ENCODE peak calls at places on chromosomes 6 and 20, in six cellular contexts. I is GM12878, V is HepG2, Z is HCT116, W is K562, J is H1. B is an unnamed sample.

GRCh38 chr20:34877002-34877264 is 521 bp downstream of the ACSS2 start:
- DNase-seq in I (no peak), V (no peak), Z (no peak), W (no peak), J (no peak), B (no peak)

GRCh38 chr20:58308680-58309527 is 611 bp upstream of the RAB22A start:
- DNase-seq in I (no peak), V (no peak), Z (no peak), W (peak; percentile 83), J (peak; percentile 82), B (no peak)

GRCh38 chr6:56902551-56903464 is 52.1 kb upstream of the BEND6 start:
- DNase-seq in I (no peak), V (peak; percentile 25), Z (no peak), W (peak; percentile 43), J (no peak), B (no peak)

GRCh38 chr6:15017251-15017650 is 228.6 kb upstream of the JARID2 start:
- DNase-seq in I (no peak), V (no peak), Z (no peak), W (peak; percentile 81), J (peak; percentile 65), B (peak; percentile 33)

GRCh38 chr6:123016431-123017110 is 20.5 kb downstream of the CLVS2 start:
- DNase-seq in I (no peak), V (no peak), Z (no peak), W (no peak), J (no peak), B (no peak)

GRCh38 chr6:44386364-44386928 is 1.1 kb upstream of the CDC5L start:
- DNase-seq in I (no peak), V (no peak), Z (no peak), W (no peak), J (no peak), B (no peak)

GRCh38 chr20:699811-700338 is 24.3 kb upstream of the SCRT2 start:
- DNase-seq in I (no peak), V (no peak), Z (no peak), W (peak; percentile 35), J (no peak), B (peak; percentile 51)

GRCh38 chr6:73739097-73739496 is 43.1 kb downstream of the CD109 start:
- DNase-seq in I (no peak), V (peak; percentile 66), Z (peak; percentile 52), W (peak; percentile 34), J (no peak), B (peak; percentile 59)

GRCh38 chr6:166415306-166415705 is 32.6 kb upstream of the MPC1 start:
- DNase-seq in I (no peak), V (no peak), Z (no peak), W (no peak), J (no peak), B (no peak)

GRCh38 chr20:6466065-6466810 is 301.2 kb upstream of the BMP2 start:
- DNase-seq in I (no peak), V (peak; percentile 68), Z (no peak), W (no peak), J (no peak), B (no peak)

GRCh38 chr20:17431621-17432364 is 99.4 kb downstream of the BFSP1 start:
- DNase-seq in I (no peak), V (peak; percentile 57), Z (peak; percentile 19), W (peak; percentile 49), J (peak; percentile 85), B (peak; percentile 23)

GRCh38 chr6:133202610-133203343 is 38.4 kb upstream of the EYA4 start:
- DNase-seq in I (no peak), V (no peak), Z (no peak), W (no peak), J (no peak), B (no peak)

DNA sequence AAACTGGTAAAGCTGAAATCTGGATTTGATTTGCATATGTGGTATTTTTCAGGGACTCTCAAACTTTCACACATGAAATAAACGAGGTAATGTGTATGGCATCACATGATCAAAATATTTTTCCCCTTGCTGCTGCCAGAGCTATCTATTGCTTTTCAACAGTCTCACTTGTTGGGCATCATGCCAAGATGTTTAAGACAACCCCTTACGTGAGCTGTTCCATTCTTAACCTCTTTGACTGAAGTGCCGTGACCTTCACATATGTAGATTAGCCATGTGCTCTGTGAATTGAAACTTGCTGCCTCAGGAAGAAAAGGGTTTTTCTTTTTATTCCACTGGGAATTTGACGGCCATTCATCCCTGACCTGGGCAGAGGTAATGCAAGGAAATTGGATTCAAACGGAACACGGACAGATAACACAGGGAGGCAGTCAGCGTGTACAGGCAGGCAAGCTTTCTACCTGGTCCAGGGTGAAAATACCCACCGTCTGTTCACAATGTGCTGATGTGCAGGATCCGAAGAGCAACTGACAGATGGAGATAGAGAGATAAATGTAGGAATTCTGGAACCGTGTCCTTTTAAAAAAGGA is 14.2 kb downstream of the ARID1B start:
- DNase-seq in I (peak; percentile 72), V (peak; percentile 29), Z (no peak), W (peak; percentile 41), J (no peak), B (no peak)
- H3K4me3 ChIP-seq in I (peak overlapping the region; percentile 24), V (no peak overlapping the region), Z (no peak overlapping the region), W (no peak overlapping the region), J (peak overlapping the region; percentile 24), B (no peak overlapping the region)

GRCh38 chr20:53706008-53706481 is 112.4 kb upstream of the ZNF217 start:
- DNase-seq in I (no peak), V (no peak), Z (no peak), W (no peak), J (no peak), B (no peak)
- H3K4me1 ChIP-seq in I (peaks cover 38% of the 10 kb centered on the region), V (peaks cover 36% of the 10 kb centered on the region), Z (peaks cover 10% of the 10 kb centered on the region), W (peaks cover 11% of the 10 kb centered on the region), J (peaks cover 7% of the 10 kb centered on the region), B (peaks cover 2% of the 10 kb centered on the region)

DNA sequence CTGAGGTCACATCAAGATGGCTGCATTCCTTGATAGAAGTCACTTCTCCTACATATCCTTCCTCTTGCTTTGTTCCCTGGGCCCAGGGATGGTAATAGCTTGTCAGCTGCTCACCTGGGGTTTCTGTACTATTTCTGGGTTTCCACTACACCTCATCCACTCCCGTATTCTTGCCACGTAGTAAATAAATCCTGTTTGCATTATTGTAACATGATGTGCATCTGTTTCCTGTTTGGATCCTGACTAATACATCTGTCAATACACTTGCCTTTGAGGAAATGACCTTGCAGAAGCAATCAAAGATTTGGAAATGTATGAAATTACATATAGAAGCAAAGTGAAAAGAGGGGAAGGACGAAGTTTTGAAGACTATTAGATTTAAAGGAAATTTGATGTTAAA is 619.0 kb downstream of the PHF3 start:
- DNase-seq in I (no peak), V (peak; percentile 10), Z (no peak), W (no peak), J (no peak), B (no peak)
- TF ChIP-seq ZNF274 in I (no peak), V (no peak), Z (no peak), W (no peak), J (no peak), B (no peak)

DNA sequence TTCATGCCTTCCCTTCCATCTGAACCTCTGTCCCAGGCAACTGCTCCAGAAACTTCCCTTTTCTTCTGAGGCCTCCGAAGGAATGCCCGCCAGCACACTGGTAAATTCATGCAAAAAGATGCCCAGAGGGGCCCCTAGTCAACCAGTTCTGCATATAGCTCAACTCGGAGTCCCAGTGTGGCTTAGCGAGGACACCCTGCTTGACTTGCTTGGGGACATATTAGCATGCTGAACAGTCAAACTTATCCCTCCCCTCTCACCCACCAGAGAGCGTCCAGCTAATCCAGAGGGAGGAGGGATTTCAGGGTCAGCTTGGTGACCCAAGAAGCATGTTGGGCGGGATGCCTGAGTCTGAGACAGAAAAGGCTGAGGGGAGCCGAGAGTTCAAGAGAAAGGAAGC is 23.0 kb upstream of the MDFI start:
- DNase-seq in I (no peak), V (no peak), Z (no peak), W (no peak), J (no peak), B (no peak)
- H3K4me3 ChIP-seq in I (no peak overlapping the region), V (no peak overlapping the region), Z (no peak overlapping the region), W (no peak overlapping the region), J (no peak overlapping the region), B (no peak overlapping the region)

GRCh38 chr6:1509241-1509640 is 100.5 kb upstream of the FOXC1 start:
- DNase-seq in I (no peak), V (no peak), Z (no peak), W (no peak), J (no peak), B (no peak)

GRCh38 chr6:1514078-1514477 is 95.6 kb upstream of the FOXC1 start:
- DNase-seq in I (no peak), V (no peak), Z (no peak), W (no peak), J (no peak), B (no peak)

GRCh38 chr6:1513206-1513605 is 96.5 kb upstream of the FOXC1 start:
- DNase-seq in I (no peak), V (no peak), Z (no peak), W (no peak), J (no peak), B (no peak)

GRCh38 chr6:1507251-1507650 is 102.5 kb upstream of the FOXC1 start:
- DNase-seq in I (no peak), V (no peak), Z (no peak), W (no peak), J (no peak), B (no peak)

GRCh38 chr6:1510239-1510638 is 99.5 kb upstream of the FOXC1 start:
- DNase-seq in I (no peak), V (no peak), Z (no peak), W (no peak), J (no peak), B (no peak)
- H3K4me1 ChIP-seq in I (no peaks in the 10 kb centered on the region), V (peaks cover 11% of the 10 kb centered on the region), Z (no peaks in the 10 kb centered on the region), W (no peaks in the 10 kb centered on the region), J (no peaks in the 10 kb centered on the region), B (no peaks in the 10 kb centered on the region)

DNA sequence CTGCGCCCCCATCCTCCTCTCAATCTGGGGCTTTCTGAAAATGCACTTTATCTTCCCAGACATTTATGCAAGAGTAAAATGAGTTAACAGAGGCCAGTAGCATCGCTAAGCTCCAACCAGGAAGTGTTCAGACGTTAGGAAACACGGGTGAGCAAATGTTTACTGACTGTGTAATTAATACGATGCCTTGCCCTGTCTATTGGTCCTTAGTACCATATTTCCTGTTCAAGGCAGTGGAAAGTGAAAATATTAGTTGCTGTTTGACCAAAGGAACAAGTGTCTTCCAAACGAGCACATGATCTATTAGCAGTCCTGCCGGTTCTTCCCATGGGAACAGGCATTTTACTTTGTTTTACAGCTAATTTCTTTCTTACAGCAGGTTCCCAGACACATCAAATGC is 311.1 kb upstream of the JAG1 start:
- DNase-seq in I (no peak), V (no peak), Z (no peak), W (no peak), J (no peak), B (no peak)
- TF ChIP-seq ZNF274 in I (no peak), V (no peak), Z (no peak), W (no peak), J (no peak), B (no peak)

GRCh38 chr6:30450548-30450907 is 38.8 kb upstream of the HLA-E start:
- DNase-seq in I (no peak), V (no peak), Z (no peak), W (no peak), J (no peak), B (no peak)

GRCh38 chr6:30446259-30446658 is 43.0 kb upstream of the HLA-E start:
- DNase-seq in I (no peak), V (no peak), Z (no peak), W (no peak), J (no peak), B (no peak)

GRCh38 chr6:30452736-30453507 is 36.4 kb upstream of the HLA-E start:
- DNase-seq in I (no peak), V (no peak), Z (no peak), W (no peak), J (no peak), B (no peak)

GRCh38 chr6:30447237-30447636 is 42.1 kb upstream of the HLA-E start:
- DNase-seq in I (no peak), V (peak; percentile 47), Z (peak; percentile 36), W (no peak), J (peak; percentile 70), B (peak; percentile 77)

GRCh38 chr6:30450908-30451818 is 38.1 kb upstream of the HLA-E start:
- DNase-seq in I (peak; percentile 36), V (peak; percentile 39), Z (no peak), W (no peak), J (no peak), B (no peak)
- H3K4me3 ChIP-seq in I (no peak overlapping the region), V (peak overlapping the region; percentile 49), Z (no peak overlapping the region), W (no peak overlapping the region), J (no peak overlapping the region), B (no peak overlapping the region)